ENCODE peak calls at places on chromosomes 3 and 15, in seven cellular contexts. E is naive thymus-derived CD4-positive, alpha-beta T cell; K is CD8-positive, alpha-beta memory T cell; T is heart right ventricle; C is kidney; V is body of pancreas; L is fibroblast of pulmonary artery. M is an unnamed sample.
A peak's percentile ranks its signal among the peaks of the same experiment; 100 is the strongest.

GRCh38 chr3:48826451-48826850 is 21.2 kb downstream of the PRKAR2A start:
- DNase-seq in K (no peak), V (no peak), L (peak; percentile 92), E (no peak), T (no peak), C (no peak), M (no peak)

GRCh38 chr3:136728918-136729317 is 23.3 kb downstream of the STAG1 start:
- DNase-seq in V (no peak), T (no peak), L (peak; percentile 60), K (peak; percentile 14), E (no peak), C (no peak), M (no peak)

GRCh38 chr3:111585214-111585613 is 9.9 kb downstream of the ZBED2 start:
- DNase-seq in V (no peak), C (no peak), K (no peak), L (peak; percentile 25), T (no peak), E (no peak), M (no peak)

GRCh38 chr3:116440196-116440595 is 5.1 kb downstream of the LSAMP start:
- DNase-seq in V (no peak), K (no peak), E (no peak), T (no peak), C (no peak), L (peak; percentile 42), M (no peak)

GRCh38 chr3:170623524-170623923 is 37.6 kb upstream of the SLC7A14 start:
- DNase-seq in K (no peak), C (no peak), T (no peak), L (no peak), E (no peak), V (no peak), M (no peak)

GRCh38 chr15:52505141-52505540 is 23.5 kb downstream of the MYO5A start:
- DNase-seq in V (no peak), T (no peak), C (no peak), K (no peak), E (no peak), L (no peak), M (peak; percentile 59)

GRCh38 chr3:46447535-46447934 is 17.2 kb downstream of the LTF start:
- DNase-seq in V (no peak), T (no peak), C (no peak), L (no peak), K (no peak), E (no peak), M (no peak)

GRCh38 chr3:66399529-66400232 is 101.1 kb downstream of the LRIG1 start:
- DNase-seq in V (no peak), E (no peak), T (no peak), K (no peak), C (no peak), L (no peak), M (no peak)

GRCh38 chr3:150543531-150543930 is 2.8 kb downstream of the SERP1 start:
- DNase-seq in V (no peak), E (no peak), L (no peak), C (no peak), T (no peak), K (no peak), M (no peak)

GRCh38 chr3:46089237-46090011 is 62.1 kb upstream of the XCR1 start:
- DNase-seq in E (no peak), K (no peak), V (peak; percentile 27), L (peak; percentile 72), C (peak; percentile 86), T (peak; percentile 51), M (peak; percentile 79)

GRCh38 chr15:34214135-34214534 is 4.2 kb upstream of the KATNBL1 start:
- DNase-seq in L (no peak), V (no peak), K (no peak), E (no peak), T (no peak), C (no peak), M (no peak)

GRCh38 chr3:98892263-98892662 is 9.2 kb downstream of the DCBLD2 start:
- DNase-seq in C (no peak), E (no peak), L (no peak), V (no peak), T (no peak), K (no peak), M (no peak)

GRCh38 chr3:151362798-151363197 is 21.8 kb downstream of the P2RY12 start:
- DNase-seq in E (no peak), T (no peak), L (peak; percentile 34), K (no peak), C (no peak), V (no peak), M (no peak)

GRCh38 chr15:25933456-25934158 is 70.5 kb upstream of the ATP10A start:
- DNase-seq in T (peak; percentile 51), V (peak; percentile 47), L (peak; percentile 80), K (peak; percentile 51), C (peak; percentile 87), E (peak; percentile 68), M (peak; percentile 91)

GRCh38 chr3:101544181-101544850 is 17.4 kb upstream of the TRMT10C start:
- DNase-seq in T (no peak), E (no peak), L (no peak), V (no peak), K (no peak), C (no peak), M (no peak)

GRCh38 chr3:140292154-140292553 is 357.2 kb downstream of the CLSTN2 start:
- DNase-seq in E (no peak), C (no peak), V (no peak), L (peak; percentile 31), K (no peak), T (no peak), M (no peak)

GRCh38 chr15:74294010-74294409 is 57.9 kb downstream of the CCDC33 start:
- DNase-seq in E (no peak), T (no peak), C (no peak), K (no peak), V (no peak), L (no peak), M (no peak)

GRCh38 chr15:82680200-82681102 is 29.2 kb downstream of the AP3B2 start:
- DNase-seq in V (peak; percentile 87), K (peak; percentile 80), E (peak; percentile 82), L (no peak), C (peak; percentile 93), T (no peak), M (no peak)

GRCh38 chr15:68055224-68055705 is 1.1 kb downstream of the PIAS1 start:
- DNase-seq in E (peak; percentile 48), K (peak; percentile 54), T (peak; percentile 11), L (peak; percentile 51), V (peak; percentile 26), C (no peak), M (no peak)

GRCh38 chr3:104279617-104280016 is 1087.1 kb upstream of the ALCAM start:
- DNase-seq in K (no peak), E (no peak), T (no peak), L (peak; percentile 67), C (no peak), V (no peak), M (no peak)

GRCh38 chr3:194686816-194687637 is 1.3 kb downstream of the FAM43A start:
- DNase-seq in C (peak; percentile 85), K (peak; percentile 36), E (peak; percentile 17), V (peak; percentile 11), L (peak; percentile 58), T (peak; percentile 41), M (peak; percentile 85)

GRCh38 chr3:194687638-194688206 is 2.0 kb downstream of the FAM43A start:
- DNase-seq in L (peak; percentile 76), V (peak; percentile 55), T (peak; percentile 62), C (peak; percentile 93), K (peak; percentile 76), E (peak; percentile 41), M (peak; percentile 75)

GRCh38 chr3:194685050-194685722 is 497 bp upstream of the FAM43A start:
- DNase-seq in T (no peak), V (no peak), L (no peak), C (no peak), K (peak; percentile 36), E (no peak), M (no peak)

GRCh38 chr3:194685723-194686413 is at the start of gene FAM43A:
- DNase-seq in K (peak; percentile 71), C (peak; percentile 98), L (peak; percentile 98), T (peak; percentile 96), E (peak; percentile 37), V (peak; percentile 66), M (peak; percentile 94)

GRCh38 chr3:194686414-194686815 is 732 bp downstream of the FAM43A start:
- DNase-seq in C (no peak), K (no peak), T (peak; percentile 11), L (no peak), E (no peak), V (no peak), M (no peak)
- H3K4me3 ChIP-seq in C (peak overlapping the region; percentile 64), K (peak overlapping the region; percentile 78), T (peak overlapping the region; percentile 74), L (peak overlapping the region; percentile 90), E (peak overlapping the region; percentile 68), V (peak overlapping the region; percentile 23), M (peak overlapping the region; percentile 34)

DNA sequence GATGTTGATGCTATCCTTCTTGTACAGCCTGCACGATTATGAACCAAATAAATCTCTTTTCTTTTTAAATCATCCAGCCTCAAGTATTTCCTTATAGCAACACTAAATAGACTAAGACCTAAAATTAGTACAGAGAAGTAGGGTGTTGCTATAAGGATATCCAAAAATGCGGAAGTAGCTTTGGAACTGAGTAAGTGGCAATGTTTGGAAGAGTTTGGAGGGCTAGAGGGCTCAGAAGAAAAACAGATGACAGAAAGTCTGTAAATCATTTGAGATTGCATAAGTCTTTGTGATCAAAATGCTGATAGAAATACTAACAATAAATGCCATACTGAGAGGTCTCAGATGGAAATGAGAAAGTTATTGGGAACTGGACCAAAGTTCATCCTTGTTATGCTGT is 894.9 kb downstream of the DIPK2A start:
- DNase-seq in T (no peak), L (no peak), C (no peak), E (no peak), K (no peak), V (no peak), M (no peak)
- H3K4me3 ChIP-seq in T (no peak overlapping the region), L (no peak overlapping the region), C (no peak overlapping the region), E (no peak overlapping the region), K (no peak overlapping the region), V (no peak overlapping the region), M (no peak overlapping the region)

GRCh38 chr3:73623316-73623715 is 1.4 kb downstream of the PDZRN3 start:
- DNase-seq in E (no peak), C (no peak), K (no peak), V (peak; percentile 22), T (no peak), L (no peak), M (no peak)
- H3K4me3 ChIP-seq in E (no peak overlapping the region), C (peak overlapping the region; percentile 85), K (no peak overlapping the region), V (peak overlapping the region; percentile 4), T (peak overlapping the region; percentile 64), L (peak overlapping the region; percentile 63), M (peak overlapping the region; percentile 78)

DNA sequence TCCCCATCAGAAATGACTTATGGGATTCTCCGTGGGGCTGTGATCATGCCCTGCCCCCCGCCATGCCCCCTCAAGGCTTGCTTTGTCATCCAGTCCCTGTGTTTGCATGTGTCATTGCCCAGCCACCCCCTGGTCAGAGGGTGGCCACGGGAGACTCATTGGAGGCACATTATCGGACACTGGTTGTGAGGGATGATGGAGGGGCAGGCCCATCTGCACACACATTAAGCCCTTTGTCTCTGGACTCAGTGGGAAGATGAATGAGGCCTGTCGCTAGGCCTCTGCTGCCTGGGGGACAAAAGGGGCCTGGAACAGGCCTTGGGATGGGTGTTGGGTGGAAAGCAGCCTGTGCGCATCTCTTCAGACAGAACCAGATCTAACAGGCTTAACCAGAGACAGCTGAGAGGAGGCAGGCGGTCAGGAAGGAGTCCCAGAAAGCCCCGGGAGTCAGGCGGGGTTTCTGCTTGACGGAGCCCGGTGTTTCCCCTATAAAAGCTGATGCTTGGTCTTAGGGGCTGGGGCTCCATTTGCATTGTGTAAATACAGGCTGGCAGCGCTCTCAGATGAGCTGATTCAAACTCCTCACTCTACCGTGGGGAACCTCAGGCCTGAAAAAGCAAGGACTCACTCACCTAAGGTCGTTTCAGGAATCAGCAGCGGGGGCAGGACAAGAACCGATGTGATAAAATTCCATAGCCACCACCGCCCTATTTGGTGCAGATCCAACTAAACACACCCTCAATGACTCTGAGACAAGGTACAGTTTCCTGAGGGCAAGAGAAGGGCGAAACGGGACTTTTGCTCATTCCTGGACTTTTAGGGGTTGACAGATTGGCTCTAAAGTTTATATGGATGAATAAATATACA is 17.0 kb upstream of the SKIC8 start:
- DNase-seq in T (no peak), C (no peak), V (no peak), L (no peak), E (no peak), K (no peak), M (no peak)
- H3K4me3 ChIP-seq in T (no peak overlapping the region), C (no peak overlapping the region), V (no peak overlapping the region), L (no peak overlapping the region), E (no peak overlapping the region), K (no peak overlapping the region), M (no peak overlapping the region)

M was measured in aorta.